ENCODE peak calls at places on chromosomes 3 and 15, in six cellular contexts. S is cardiac muscle cell, J is neural progenitor cell, L is psoas muscle, A is IMR-90, Q is kidney. Z is an unnamed sample. For H3K4me1 and H3K9me3, the result is how much of the 10 kb centered on the place peaks cover.

GRCh38 chr3:197592361-197593045 is 36.7 kb upstream of the BDH1 start:
- DNase-seq in S (no peak), J (no peak), L (no peak), A (no peak), Q (no peak), Z (no peak)

GRCh38 chr15:90870354-90871096 is 2.1 kb downstream of the FURIN start:
- DNase-seq in S (peak), J (no peak), L (no peak), A (no peak), Q (no peak), Z (peak)

GRCh38 chr15:98648654-98649537 is 557 bp downstream of the IGF1R start:
- DNase-seq in S (peak), J (peak), L (peak), A (peak), Q (peak), Z (peak)

GRCh38 chr15:51051776-51052175 is 42.9 kb downstream of the TNFAIP8L3 start:
- DNase-seq in S (peak), J (no peak), L (peak), A (no peak), Q (peak), Z (peak)

GRCh38 chr3:69385723-69386483 is at the start of gene FRMD4B:
- DNase-seq in S (peak), J (peak), L (peak), A (no peak), Q (peak), Z (peak)

GRCh38 chr3:169215461-169215860 is 448.1 kb downstream of the MECOM start:
- DNase-seq in S (no peak), J (no peak), L (no peak), A (no peak), Q (no peak), Z (no peak)

GRCh38 chr3:99128740-99129505 is 227.4 kb upstream of the DCBLD2 start:
- DNase-seq in S (peak), J (no peak), L (no peak), A (peak), Q (no peak), Z (no peak)

GRCh38 chr3:135930243-135930642 is 35.3 kb upstream of the PPP2R3A start:
- DNase-seq in S (no peak), J (no peak), L (no peak), A (no peak), Q (no peak), Z (no peak)

GRCh38 chr3:194134231-194134756 is 1.7 kb upstream of the HES1 start:
- DNase-seq in S (peak), J (peak), L (peak), A (no peak), Q (no peak), Z (peak)

GRCh38 chr3:54146383-54147239 is 24.3 kb downstream of the CACNA2D3 start:
- DNase-seq in S (peak), J (peak), L (peak), A (no peak), Q (peak), Z (no peak)

GRCh38 chr3:72193768-72194463 is 409.0 kb upstream of the PROK2 start:
- DNase-seq in S (peak), J (peak), L (no peak), A (no peak), Q (no peak), Z (no peak)

GRCh38 chr3:29072626-29073025 is 208.2 kb upstream of the RBMS3 start:
- DNase-seq in S (no peak), J (no peak), L (no peak), A (peak), Q (no peak), Z (no peak)

GRCh38 chr3:52310861-52311566 is 5.1 kb upstream of the DNAH1 start:
- DNase-seq in S (no peak), J (no peak), L (no peak), A (peak), Q (no peak), Z (no peak)

GRCh38 chr15:24848050-24848449 is 106.7 kb upstream of the SNRPN start:
- DNase-seq in S (peak), J (peak), L (peak), A (peak), Q (no peak), Z (no peak)

GRCh38 chr3:52090620-52091468 is 34.5 kb upstream of the DUSP7 start:
- DNase-seq in S (peak), J (peak), L (peak), A (no peak), Q (peak), Z (peak)

GRCh38 chr3:184719709-184720108 is 7.8 kb upstream of the MAGEF1 start:
- DNase-seq in S (no peak), J (no peak), L (no peak), A (no peak), Q (no peak), Z (no peak)

GRCh38 chr3:84547971-84548970 is 410.5 kb upstream of the CADM2 start:
- DNase-seq in S (peak), J (peak), L (peak), A (no peak), Q (no peak), Z (no peak)

GRCh38 chr3:178845446-178846118 is 226.0 kb downstream of the ZMAT3 start:
- DNase-seq in S (no peak), J (no peak), L (no peak), A (no peak), Q (no peak), Z (no peak)

GRCh38 chr3:178850452-178851166 is 221.0 kb downstream of the ZMAT3 start:
- DNase-seq in S (no peak), J (no peak), L (no peak), A (no peak), Q (no peak), Z (no peak)

GRCh38 chr3:178847170-178847569 is 224.4 kb downstream of the ZMAT3 start:
- DNase-seq in S (peak), J (no peak), L (no peak), A (no peak), Q (no peak), Z (no peak)

GRCh38 chr3:178849220-178849910 is 222.2 kb downstream of the ZMAT3 start:
- DNase-seq in S (no peak), J (no peak), L (no peak), A (no peak), Q (no peak), Z (no peak)
- H3K4me3 ChIP-seq in S (no peak), J (no peak), L (no peak), A (no peak), Q (no peak), Z (no peak)

DNA sequence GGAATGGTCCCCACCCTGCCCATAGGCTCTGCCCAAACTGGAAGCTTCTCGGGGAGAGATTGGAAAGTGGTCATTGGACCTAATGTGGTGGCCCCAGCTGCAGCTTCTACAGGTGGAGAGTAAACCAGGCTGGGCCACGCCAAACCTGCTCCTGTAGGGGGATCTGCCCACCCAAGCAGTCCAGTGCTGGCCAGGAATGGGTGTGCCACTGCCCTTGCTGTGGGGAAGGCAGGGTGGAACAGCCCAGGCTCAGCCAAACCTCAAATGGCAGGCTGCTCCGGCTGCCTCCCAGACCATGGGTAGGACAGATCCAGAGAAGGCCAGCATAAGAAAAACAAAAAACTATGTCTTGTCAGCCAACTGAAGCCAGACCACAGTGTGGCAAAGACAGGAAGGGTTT is 267.4 kb downstream of the UACA start:
- DNase-seq in S (no peak), J (no peak), L (no peak), A (no peak), Q (no peak), Z (no peak)
- H3K4me1 ChIP-seq in S (under half), J (under half), L (under half), A (under half), Q (under half), Z (under half)

GRCh38 chr3:127496256-127496655 is 94.3 kb downstream of the TPRA1 start:
- DNase-seq in S (no peak), J (no peak), L (no peak), A (no peak), Q (no peak), Z (no peak)

GRCh38 chr3:127492426-127492825 is 98.1 kb downstream of the TPRA1 start:
- DNase-seq in S (no peak), J (no peak), L (no peak), A (no peak), Q (no peak), Z (no peak)

GRCh38 chr3:127493924-127494646 is 96.4 kb downstream of the TPRA1 start:
- DNase-seq in S (no peak), J (no peak), L (no peak), A (no peak), Q (no peak), Z (no peak)

GRCh38 chr3:127497166-127497565 is 93.4 kb downstream of the TPRA1 start:
- DNase-seq in S (no peak), J (no peak), L (no peak), A (no peak), Q (no peak), Z (no peak)

DNA sequence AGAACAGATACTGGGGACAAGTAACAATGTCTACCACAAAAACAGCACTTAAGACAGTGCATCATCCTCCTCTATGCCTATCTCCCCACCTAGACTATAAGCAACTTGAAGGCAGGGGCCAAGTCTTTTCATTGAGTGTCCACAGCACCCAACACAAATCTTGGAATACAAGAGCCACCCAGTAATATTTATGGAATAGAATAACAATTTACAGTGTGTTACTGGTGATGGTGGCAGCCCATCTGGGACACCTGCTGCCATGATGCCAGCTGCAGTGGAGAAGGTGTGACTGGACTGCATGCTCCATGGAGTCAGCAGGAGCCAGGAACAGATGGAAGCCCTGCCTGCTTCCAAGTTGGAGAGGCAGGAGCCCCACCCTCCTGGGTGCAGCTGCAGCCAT is 94.7 kb downstream of the TPRA1 start:
- DNase-seq in S (no peak), J (no peak), L (no peak), A (no peak), Q (no peak), Z (no peak)
- H3K9me3 ChIP-seq in S (under half), J (under half), L (under half), A (under half), Q (under half), Z (under half)

GRCh38 chr15:69847625-69848024 is 250.1 kb downstream of the TLE3 start:
- DNase-seq in S (peak), J (no peak), L (no peak), A (no peak), Q (no peak), Z (no peak)

GRCh38 chr15:69852482-69853275 is 245.0 kb downstream of the TLE3 start:
- DNase-seq in S (peak), J (no peak), L (no peak), A (peak), Q (no peak), Z (no peak)

GRCh38 chr15:69848551-69849231 is 249.0 kb downstream of the TLE3 start:
- DNase-seq in S (no peak), J (no peak), L (no peak), A (no peak), Q (no peak), Z (no peak)

GRCh38 chr15:69845159-69845558 is 252.6 kb downstream of the TLE3 start:
- DNase-seq in S (no peak), J (no peak), L (no peak), A (no peak), Q (no peak), Z (no peak)

DNA sequence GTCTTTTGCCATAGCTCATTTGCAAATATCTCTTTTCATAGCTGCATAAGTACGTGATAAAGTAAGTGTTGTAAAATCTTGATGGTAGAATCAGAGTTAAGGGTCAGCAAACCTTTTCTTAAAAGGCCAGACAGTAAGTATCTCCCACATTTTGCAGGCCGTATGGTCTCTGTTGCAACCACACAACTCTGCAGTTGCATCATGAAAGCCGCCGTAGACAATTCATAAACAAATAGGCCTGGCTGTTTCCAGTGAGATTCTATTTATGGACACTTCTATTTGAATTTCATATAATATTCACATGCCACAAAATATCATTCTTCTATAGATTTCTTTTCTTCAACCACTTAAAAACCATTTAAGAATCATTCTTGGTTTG is 248.5 kb downstream of the TLE3 start:
- DNase-seq in S (peak), J (no peak), L (no peak), A (peak), Q (no peak), Z (no peak)
- H3K4me3 ChIP-seq in S (no peak), J (no peak), L (no peak), A (no peak), Q (no peak), Z (no peak)

GRCh38 chr3:196122021-196122687 is 40.3 kb upstream of the TFRC start:
- DNase-seq in S (peak), J (no peak), L (peak), A (peak), Q (peak), Z (no peak)

GRCh38 chr3:196128172-196128843 is 46.4 kb upstream of the TFRC start:
- DNase-seq in S (no peak), J (no peak), L (peak), A (no peak), Q (no peak), Z (no peak)

GRCh38 chr3:196122688-196123046 is 40.8 kb upstream of the TFRC start:
- DNase-seq in S (no peak), J (no peak), L (peak), A (no peak), Q (no peak), Z (no peak)

GRCh38 chr3:196127308-196128040 is 45.6 kb upstream of the TFRC start:
- DNase-seq in S (peak), J (no peak), L (peak), A (no peak), Q (no peak), Z (peak)

GRCh38 chr3:196124608-196125007 is 42.7 kb upstream of the TFRC start:
- DNase-seq in S (no peak), J (no peak), L (peak), A (no peak), Q (no peak), Z (no peak)
- H3K4me1 ChIP-seq in S (under half), J (under half), L (under half), A (under half), Q (under half), Z (under half)

GRCh38 chr3:190309414-190309813 is 12.8 kb downstream of the CLDN1 start:
- DNase-seq in S (no peak), J (no peak), L (no peak), A (no peak), Q (no peak), Z (no peak)
- H3K9me3 ChIP-seq in S (under half), J (under half), L (under half), A (under half), Q (under half), Z (under half)

GRCh38 chr15:55742498-55742926 is 440 bp downstream of the PRTG start:
- DNase-seq in S (peak), J (peak), L (peak), A (peak), Q (peak), Z (no peak)
- H3K4me3 ChIP-seq in S (peak), J (peak), L (peak), A (peak), Q (peak), Z (peak)

GRCh38 chr15:52121006-52121405 is 8.4 kb upstream of the BCL2L10 start:
- DNase-seq in S (no peak), J (no peak), L (no peak), A (no peak), Q (no peak), Z (no peak)
- H3K4me1 ChIP-seq in S (under half), J (under half), L (under half), A (under half), Q (under half), Z (under half)

DNA sequence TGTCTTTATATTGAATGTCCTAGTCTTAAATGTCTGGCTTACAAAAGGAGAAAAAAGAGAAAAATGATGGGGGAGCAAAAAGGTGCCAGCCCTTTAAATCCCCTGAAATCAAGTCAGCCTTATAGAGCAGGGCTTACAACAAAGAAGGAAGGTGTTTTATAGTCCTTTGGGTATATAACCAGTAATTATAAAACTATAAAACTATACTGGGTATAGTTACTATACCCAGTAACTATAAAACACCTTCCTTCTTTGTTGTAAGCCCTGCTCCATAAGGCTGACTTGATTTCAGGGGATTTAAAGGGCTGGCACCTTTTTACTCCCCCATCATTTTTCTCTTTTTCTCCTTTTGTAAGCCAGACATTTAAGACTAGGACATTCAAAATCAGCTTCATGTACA is 598.0 kb upstream of the SEMA6D start:
- DNase-seq in S (no peak), J (no peak), L (no peak), A (no peak), Q (no peak), Z (no peak)
- H3K9me3 ChIP-seq in S (under half), J (under half), L (under half), A (under half), Q (under half), Z (under half)

DNA sequence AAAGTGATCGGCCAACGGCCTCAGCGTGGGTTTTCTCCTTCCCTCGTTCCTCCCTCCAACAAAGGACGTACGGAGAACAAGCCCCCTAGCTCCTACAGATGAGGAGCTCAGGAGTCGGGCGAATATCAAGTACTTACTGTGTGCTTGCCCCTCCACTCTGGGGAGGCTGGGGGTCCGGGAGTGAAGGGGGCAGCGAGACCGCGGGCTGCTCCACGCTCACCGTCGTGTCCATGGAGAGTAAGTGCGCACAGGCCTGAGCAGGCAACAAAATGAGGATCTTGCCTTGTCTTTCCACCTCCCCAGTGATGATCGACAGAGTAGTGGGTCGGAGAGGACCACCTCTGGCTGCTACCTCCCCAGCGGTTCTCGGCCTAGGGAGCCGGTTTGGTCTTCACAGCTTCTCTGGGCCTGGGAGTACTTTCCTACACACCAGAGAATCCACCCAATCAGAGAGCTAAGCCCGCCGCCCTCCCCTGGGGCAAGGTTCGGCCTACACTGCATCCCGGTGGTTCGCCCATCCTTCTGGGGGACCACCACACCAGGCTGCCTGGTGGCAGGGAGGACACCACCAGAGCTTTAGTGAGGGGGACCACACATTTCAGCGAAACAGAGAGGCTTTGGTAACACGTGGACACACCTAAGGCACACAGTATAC is 599 bp upstream of the TRANK1 start:
- DNase-seq in S (no peak), J (no peak), L (no peak), A (no peak), Q (no peak), Z (peak)
- H3K4me3 ChIP-seq in S (no peak), J (peak), L (peak), A (no peak), Q (peak), Z (no peak)